ENCODE peak calls at places on chromosome 7, in six cellular contexts. E, C, O, A, V and P are unnamed samples.
A peak's percentile ranks its signal among the peaks of the same experiment; 100 is the strongest.

GRCh38 chr7:91182819-91183405 is 81.3 kb upstream of the FZD1 start:
- DNase-seq in E (no peak), C (no peak), O (no peak), A (no peak), V (peak; percentile 98), P (no peak)

GRCh38 chr7:70736715-70737460 is 395.1 kb upstream of the GALNT17 start:
- DNase-seq in E (no peak), C (no peak), O (no peak), A (no peak), V (peak; percentile 92), P (no peak)

GRCh38 chr7:92025260-92025659 is 84.6 kb downstream of the AKAP9 start:
- DNase-seq in E (no peak), C (no peak), O (no peak), A (no peak), V (peak; percentile 90), P (no peak)

GRCh38 chr7:33854178-33854577 is 51.2 kb upstream of the BMPER start:
- DNase-seq in E (no peak), C (no peak), O (no peak), A (no peak), V (peak; percentile 94), P (no peak)

GRCh38 chr7:77866791-77867190 is 68.2 kb downstream of the PHTF2 start:
- DNase-seq in E (no peak), C (no peak), O (no peak), A (no peak), V (peak; percentile 69), P (no peak)

GRCh38 chr7:137696376-137696775 is 150.4 kb downstream of the DGKI start:
- DNase-seq in E (no peak), C (no peak), O (no peak), A (no peak), V (peak; percentile 23), P (no peak)

GRCh38 chr7:36604801-36605200 is 119.5 kb downstream of the AOAH start:
- DNase-seq in E (no peak), C (no peak), O (no peak), A (no peak), V (peak; percentile 33), P (no peak)

GRCh38 chr7:32068411-32068905 is 1.7 kb downstream of the PDE1C start:
- DNase-seq in E (no peak), C (no peak), O (no peak), A (no peak), V (peak; percentile 35), P (no peak)

GRCh38 chr7:94409561-94409960 is 14.9 kb downstream of the COL1A2 start:
- DNase-seq in E (no peak), C (no peak), O (no peak), A (no peak), V (no peak), P (no peak)

GRCh38 chr7:43628431-43628830 is 45.5 kb downstream of the STK17A start:
- DNase-seq in E (no peak), C (no peak), O (no peak), A (no peak), V (peak; percentile 36), P (no peak)
- H3K4me1 ChIP-seq in E (peaks cover 24% of the 10 kb centered on the region), C (peaks cover 31% of the 10 kb centered on the region), O (no peaks in the 10 kb centered on the region), A (peaks cover 9% of the 10 kb centered on the region), V (no peaks in the 10 kb centered on the region), P (peaks cover 2% of the 10 kb centered on the region)

GRCh38 chr7:99433158-99433557 is 5.4 kb downstream of the PTCD1 start:
- DNase-seq in E (no peak), C (no peak), O (no peak), A (no peak), V (no peak), P (no peak)

GRCh38 chr7:99429756-99430155 is 8.8 kb downstream of the PTCD1 start:
- DNase-seq in E (no peak), C (no peak), O (no peak), A (no peak), V (no peak), P (no peak)

GRCh38 chr7:99424932-99425730 is 13.5 kb downstream of the PTCD1 start:
- DNase-seq in E (no peak), C (no peak), O (no peak), A (no peak), V (no peak), P (no peak)

GRCh38 chr7:99428972-99429566 is 9.5 kb downstream of the PTCD1 start:
- DNase-seq in E (no peak), C (no peak), O (no peak), A (no peak), V (no peak), P (no peak)
- H3K36me3 ChIP-seq in E (peaks cover 10% of the 10 kb centered on the region), C (peaks cover 21% of the 10 kb centered on the region), O (peaks cover 33% of the 10 kb centered on the region), A (peaks cover 76% of the 10 kb centered on the region), V (peaks cover 18% of the 10 kb centered on the region), P (peaks cover 6% of the 10 kb centered on the region)

DNA sequence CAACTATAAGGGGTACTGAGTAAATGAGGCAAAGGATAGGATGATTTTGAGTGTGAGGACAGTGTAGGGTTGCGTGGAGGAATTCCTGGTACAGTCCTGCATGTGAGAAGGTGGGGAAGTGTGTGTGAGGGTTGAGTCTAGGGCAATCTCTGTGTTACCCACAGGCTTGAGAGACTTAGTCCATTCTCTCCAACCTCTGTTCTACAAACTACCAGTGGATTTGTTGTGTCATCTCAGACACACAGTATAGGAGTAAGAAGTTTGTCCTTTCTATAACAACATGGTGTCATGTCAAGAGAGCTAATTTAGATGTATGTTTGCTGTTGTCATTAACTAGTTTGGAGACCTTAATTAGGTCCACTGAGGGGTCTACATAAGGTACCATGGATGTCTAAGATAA is 12.5 kb downstream of the PURB start:
- DNase-seq in E (no peak), C (no peak), O (no peak), A (no peak), V (no peak), P (no peak)
- H3K4me1 ChIP-seq in E (peaks cover 12% of the 10 kb centered on the region), C (no peaks in the 10 kb centered on the region), O (no peaks in the 10 kb centered on the region), A (no peaks in the 10 kb centered on the region), V (peaks cover under 1% of the 10 kb centered on the region), P (no peaks in the 10 kb centered on the region)

GRCh38 chr7:501526-501925 is 18.1 kb downstream of the PDGFA start:
- DNase-seq in E (no peak), C (no peak), O (no peak), A (peak; percentile 28), V (no peak), P (peak; percentile 52)
- H3K36me3 ChIP-seq in E (no peaks in the 10 kb centered on the region), C (peaks cover 6% of the 10 kb centered on the region), O (no peaks in the 10 kb centered on the region), A (peaks cover 38% of the 10 kb centered on the region), V (peaks cover 2% of the 10 kb centered on the region), P (no peaks in the 10 kb centered on the region)

GRCh38 chr7:129635300-129636029 is 23.9 kb downstream of the NRF1 start:
- DNase-seq in E (peak; percentile 45), C (peak; percentile 48), O (no peak), A (peak; percentile 51), V (peak; percentile 69), P (no peak)
- H3K4me1 ChIP-seq in E (peaks cover 10% of the 10 kb centered on the region), C (peaks cover 3% of the 10 kb centered on the region), O (peaks cover 2% of the 10 kb centered on the region), A (no peaks in the 10 kb centered on the region), V (no peaks in the 10 kb centered on the region), P (no peaks in the 10 kb centered on the region)